ENCODE peak calls at places on chromosome 2, in ten cellular contexts. One of them, this sample, is unnamed.
A peak's percentile ranks its signal among the peaks of the same experiment; 100 is the strongest.

GRCh38 chr2:133097666-133098065 is 427.7 kb upstream of the LYPD1 start:
- DNase-seq in frontal cortex: no peak
- DNase-seq in colonic mucosa: no peak
- DNase-seq in EL: peak; percentile 55
- DNase-seq in CD4-positive, alpha-beta memory T cell: no peak
- DNase-seq in GM23248: peak; percentile 16
- DNase-seq in neural crest cell: no peak
- DNase-seq in amniotic stem cell: no peak
- DNase-seq in stimulated activated naive B cell treated with anti-CD40 and anti-IgM and Interleukin-4, amounts not matched to agents 10 μg/mL and 1 μg/mL and 100 μg/mL, for 72 hours: no peak
- DNase-seq in HFFc6: no peak
- DNase-seq in this sample: no peak

GRCh38 chr2:70086278-70086837 is 919 bp upstream of the PCBP1 start:
- DNase-seq in frontal cortex: no peak
- DNase-seq in colonic mucosa: peak; percentile 71
- DNase-seq in EL: peak; percentile 76
- DNase-seq in CD4-positive, alpha-beta memory T cell: peak; percentile 93
- DNase-seq in GM23248: peak; percentile 93
- DNase-seq in neural crest cell: peak; percentile 58
- DNase-seq in amniotic stem cell: peak; percentile 52
- DNase-seq in stimulated activated naive B cell treated with anti-CD40 and anti-IgM and Interleukin-4, amounts not matched to agents 10 μg/mL and 1 μg/mL and 100 μg/mL, for 72 hours: peak; percentile 77
- DNase-seq in HFFc6: peak; percentile 68
- DNase-seq in this sample: peak; percentile 82

GRCh38 chr2:226216578-226216977 is 583.0 kb downstream of the IRS1 start:
- DNase-seq in frontal cortex: no peak
- DNase-seq in colonic mucosa: no peak
- DNase-seq in EL: no peak
- DNase-seq in CD4-positive, alpha-beta memory T cell: no peak
- DNase-seq in GM23248: no peak
- DNase-seq in neural crest cell: no peak
- DNase-seq in amniotic stem cell: no peak
- DNase-seq in stimulated activated naive B cell treated with anti-CD40 and anti-IgM and Interleukin-4, amounts not matched to agents 10 μg/mL and 1 μg/mL and 100 μg/mL, for 72 hours: no peak
- DNase-seq in HFFc6: no peak
- DNase-seq in this sample: no peak

GRCh38 chr2:160918909-160919503 is 241.2 kb upstream of the TANK start:
- DNase-seq in frontal cortex: no peak
- DNase-seq in colonic mucosa: peak; percentile 31
- DNase-seq in EL: peak; percentile 50
- DNase-seq in CD4-positive, alpha-beta memory T cell: no peak
- DNase-seq in GM23248: peak; percentile 71
- DNase-seq in neural crest cell: peak; percentile 32
- DNase-seq in amniotic stem cell: no peak
- DNase-seq in stimulated activated naive B cell treated with anti-CD40 and anti-IgM and Interleukin-4, amounts not matched to agents 10 μg/mL and 1 μg/mL and 100 μg/mL, for 72 hours: no peak
- DNase-seq in HFFc6: peak; percentile 17
- DNase-seq in this sample: peak; percentile 67

GRCh38 chr2:233250985-233251305 is 528 bp upstream of the ATG16L1 start:
- DNase-seq in frontal cortex: no peak
- DNase-seq in colonic mucosa: no peak
- DNase-seq in EL: no peak
- DNase-seq in CD4-positive, alpha-beta memory T cell: no peak
- DNase-seq in GM23248: no peak
- DNase-seq in neural crest cell: no peak
- DNase-seq in amniotic stem cell: no peak
- DNase-seq in stimulated activated naive B cell treated with anti-CD40 and anti-IgM and Interleukin-4, amounts not matched to agents 10 μg/mL and 1 μg/mL and 100 μg/mL, for 72 hours: no peak
- DNase-seq in HFFc6: no peak
- DNase-seq in this sample: no peak

GRCh38 chr2:18379869-18380268 is 180.6 kb downstream of the RDH14 start:
- DNase-seq in frontal cortex: no peak
- DNase-seq in colonic mucosa: no peak
- DNase-seq in EL: no peak
- DNase-seq in CD4-positive, alpha-beta memory T cell: no peak
- DNase-seq in GM23248: no peak
- DNase-seq in neural crest cell: no peak
- DNase-seq in amniotic stem cell: no peak
- DNase-seq in stimulated activated naive B cell treated with anti-CD40 and anti-IgM and Interleukin-4, amounts not matched to agents 10 μg/mL and 1 μg/mL and 100 μg/mL, for 72 hours: no peak
- DNase-seq in HFFc6: no peak
- DNase-seq in this sample: no peak

GRCh38 chr2:203327582-203327917 is 644 bp upstream of the ABI2 start:
- DNase-seq in frontal cortex: no peak
- DNase-seq in colonic mucosa: no peak
- DNase-seq in EL: no peak
- DNase-seq in CD4-positive, alpha-beta memory T cell: no peak
- DNase-seq in GM23248: no peak
- DNase-seq in neural crest cell: no peak
- DNase-seq in amniotic stem cell: no peak
- DNase-seq in stimulated activated naive B cell treated with anti-CD40 and anti-IgM and Interleukin-4, amounts not matched to agents 10 μg/mL and 1 μg/mL and 100 μg/mL, for 72 hours: no peak
- DNase-seq in HFFc6: no peak
- DNase-seq in this sample: no peak

GRCh38 chr2:241902357-241902991 is 32.9 kb downstream of the RTP5 start:
- DNase-seq in frontal cortex: no peak
- DNase-seq in colonic mucosa: no peak
- DNase-seq in EL: no peak
- DNase-seq in CD4-positive, alpha-beta memory T cell: no peak
- DNase-seq in GM23248: no peak
- DNase-seq in neural crest cell: no peak
- DNase-seq in amniotic stem cell: no peak
- DNase-seq in stimulated activated naive B cell treated with anti-CD40 and anti-IgM and Interleukin-4, amounts not matched to agents 10 μg/mL and 1 μg/mL and 100 μg/mL, for 72 hours: no peak
- DNase-seq in HFFc6: no peak
- DNase-seq in this sample: peak; percentile 73

This sample was measured in body of pancreas.